ENCODE peak calls at places on chromosomes 11 and 22, in eight cellular contexts. F is nephron progenitor cell, N is activated T-cell treated with anti-CD3 and anti-CD28 coated beads for 48 hours, B is amygdala, P is aorta, J is HT1080, Q is RWPE2, Y is cardiac muscle cell. E is an unnamed sample.

GRCh38 chr22:26199665-26200064 is 30.4 kb downstream of the SEZ6L start:
- DNase-seq in F (no peak), N (no peak), B (no peak), P (no peak), J (no peak), Q (no peak), Y (no peak), E (no peak)

GRCh38 chr11:68142441-68143309 is 21.5 kb upstream of the CHKA start:
- DNase-seq in F (no peak), N (no peak), B (no peak), P (no peak), J (no peak), Q (peak), Y (no peak), E (no peak)

GRCh38 chr11:84465040-84465439 is 1162.1 kb downstream of the DLG2 start:
- DNase-seq in F (no peak), N (no peak), B (no peak), P (no peak), J (peak), Q (no peak), Y (no peak), E (no peak)

GRCh38 chr22:30902496-30903357 is 65.8 kb downstream of the MORC2 start:
- DNase-seq in F (no peak), N (no peak), B (no peak), P (no peak), J (no peak), Q (no peak), Y (no peak), E (peak)

GRCh38 chr11:47399860-47400812 is 8.3 kb upstream of the SLC39A13 start:
- DNase-seq in F (peak), N (no peak), B (no peak), P (peak), J (no peak), Q (no peak), Y (peak), E (peak)

GRCh38 chr11:115361025-115361424 is 143.2 kb downstream of the CADM1 start:
- DNase-seq in F (no peak), N (no peak), B (no peak), P (no peak), J (no peak), Q (no peak), Y (no peak), E (no peak)

GRCh38 chr11:124892131-124892530 is 5.5 kb downstream of the ROBO4 start:
- DNase-seq in F (no peak), N (no peak), B (no peak), P (no peak), J (no peak), Q (no peak), Y (no peak), E (no peak)

GRCh38 chr11:68855205-68855978 is 13.7 kb upstream of the CPT1A start:
- DNase-seq in F (peak), N (no peak), B (no peak), P (peak), J (no peak), Q (no peak), Y (no peak), E (no peak)

GRCh38 chr11:97937501-97937900 is 1083.2 kb upstream of the CNTN5 start:
- DNase-seq in F (no peak), N (no peak), B (no peak), P (no peak), J (peak), Q (no peak), Y (no peak), E (no peak)

GRCh38 chr11:69356703-69357457 is 62.9 kb downstream of the MYEOV start:
- DNase-seq in F (no peak), N (no peak), B (no peak), P (no peak), J (no peak), Q (no peak), Y (no peak), E (no peak)

GRCh38 chr22:38456841-38457699 is 2.1 kb upstream of the KCNJ4 start:
- DNase-seq in F (no peak), N (no peak), B (no peak), P (no peak), J (no peak), Q (no peak), Y (no peak), E (no peak)

GRCh38 chr22:22239311-22239939 is 5.2 kb upstream of the VPREB1 start:
- DNase-seq in F (no peak), N (no peak), B (no peak), P (no peak), J (no peak), Q (no peak), Y (no peak), E (no peak)

GRCh38 chr11:35794850-35795249 is 132.3 kb downstream of the TRIM44 start:
- DNase-seq in F (no peak), N (no peak), B (no peak), P (no peak), J (peak), Q (no peak), Y (no peak), E (no peak)

GRCh38 chr11:128424271-128424709 is 163.1 kb downstream of the ETS1 start:
- DNase-seq in F (peak), N (no peak), B (no peak), P (peak), J (no peak), Q (no peak), Y (peak), E (no peak)

GRCh38 chr11:35763772-35764171 is 101.2 kb downstream of the TRIM44 start:
- DNase-seq in F (no peak), N (no peak), B (no peak), P (no peak), J (no peak), Q (no peak), Y (no peak), E (no peak)

GRCh38 chr11:113488931-113489351 is 13.7 kb upstream of the DRD2 start:
- DNase-seq in F (no peak), N (no peak), B (no peak), P (no peak), J (peak), Q (no peak), Y (no peak), E (no peak)

GRCh38 chr11:10181811-10182210 is 112.2 kb downstream of the SBF2 start:
- DNase-seq in F (no peak), N (no peak), B (no peak), P (no peak), J (peak), Q (no peak), Y (no peak), E (no peak)

GRCh38 chr11:111283945-111284481 is 14.3 kb upstream of the POU2AF3 start:
- DNase-seq in F (no peak), N (no peak), B (no peak), P (no peak), J (no peak), Q (no peak), Y (no peak), E (no peak)

GRCh38 chr11:57162179-57162898 is 19.4 kb upstream of the LRRC55 start:
- DNase-seq in F (no peak), N (no peak), B (no peak), P (no peak), J (peak), Q (no peak), Y (no peak), E (no peak)

GRCh38 chr11:17343907-17344306 is 7.7 kb upstream of the NCR3LG1 start:
- DNase-seq in F (no peak), N (peak), B (no peak), P (no peak), J (peak), Q (no peak), Y (no peak), E (no peak)

GRCh38 chr11:57477507-57478189 is 17.3 kb downstream of the RTN4RL2 start:
- DNase-seq in F (no peak), N (no peak), B (no peak), P (no peak), J (no peak), Q (no peak), Y (no peak), E (no peak)

E was measured in K562.